ENCODE peak calls at places on chromosomes 5 and 9, in four cellular contexts. I is GM12878, O is HepG2, V is K562. X is an unnamed sample.
A peak's percentile ranks its signal among the peaks of the same experiment; 100 is the strongest.

GRCh38 chr9:120331913-120332312 is 248.1 kb downstream of the CDK5RAP2 start:
- DNase-seq in I (no peak), O (no peak), V (no peak), X (no peak)

GRCh38 chr9:130565792-130566191 is 13.6 kb upstream of the FUBP3 start:
- DNase-seq in I (no peak), O (no peak), V (no peak), X (no peak)

GRCh38 chr5:58717303-58718012 is 134.6 kb downstream of the RAB3C start:
- DNase-seq in I (no peak), O (no peak), V (no peak), X (no peak)

GRCh38 chr5:130400091-130400490 is 495.8 kb downstream of the CHSY3 start:
- DNase-seq in I (no peak), O (peak; percentile 7), V (no peak), X (no peak)

GRCh38 chr5:150434502-150434901 is 15.0 kb downstream of the RPS14 start:
- DNase-seq in I (no peak), O (peak; percentile 40), V (no peak), X (no peak)

GRCh38 chr5:145776886-145777285 is 58.3 kb downstream of the PRELID2 start:
- DNase-seq in I (no peak), O (no peak), V (no peak), X (no peak)

GRCh38 chr5:14171091-14171490 is 27.9 kb downstream of the TRIO start:
- DNase-seq in I (no peak), O (no peak), V (no peak), X (no peak)

GRCh38 chr5:141913560-141913959 is 10.1 kb upstream of the DELE1 start:
- DNase-seq in I (no peak), O (no peak), V (no peak), X (no peak)

GRCh38 chr9:137945581-137945980 is 68.0 kb downstream of the CACNA1B start:
- DNase-seq in I (no peak), O (no peak), V (no peak), X (no peak)

GRCh38 chr5:135438712-135439111 is 8.4 kb downstream of the DCANP1 start:
- DNase-seq in I (no peak), O (no peak), V (no peak), X (no peak)

GRCh38 chr5:39219433-39219832 is at the start of gene FYB1:
- DNase-seq in I (no peak), O (no peak), V (no peak), X (no peak)

GRCh38 chr9:124810513-124811355 is 33.8 kb downstream of the OLFML2A start:
- DNase-seq in I (no peak), O (peak; percentile 65), V (no peak), X (peak; percentile 75)

DNA sequence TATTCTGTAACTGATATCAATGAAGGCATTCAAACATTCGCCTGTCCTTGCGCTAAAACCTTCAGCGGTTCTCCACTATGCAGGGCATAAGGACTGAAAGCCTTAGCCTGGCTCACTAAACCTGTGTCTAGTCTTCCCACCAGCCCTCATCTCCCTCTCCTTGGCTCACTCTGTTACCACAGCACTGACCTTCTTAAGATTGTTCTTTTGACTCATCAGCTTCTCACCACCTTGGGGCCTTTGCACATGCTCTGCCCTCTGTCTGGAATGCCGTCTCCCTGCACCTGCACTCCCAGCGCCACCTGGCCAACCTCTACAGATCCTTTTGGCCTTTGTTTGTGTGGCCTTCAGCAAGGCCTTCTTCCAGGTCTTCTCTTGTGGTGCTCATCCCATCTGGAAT is 131.8 kb upstream of the IER5L start:
- DNase-seq in I (no peak), O (no peak), V (peak; percentile 1), X (no peak)
- TF ChIP-seq CREM in I (no peak), O (no peak), V (no peak), X (no peak)

GRCh38 chr9:110224583-110224982 is 16.6 kb upstream of the C9orf152 start:
- DNase-seq in I (no peak), O (no peak), V (no peak), X (no peak)
- TF ChIP-seq ESRRA in I (no peak), O (no peak), V (no peak), X (no peak)

DNA sequence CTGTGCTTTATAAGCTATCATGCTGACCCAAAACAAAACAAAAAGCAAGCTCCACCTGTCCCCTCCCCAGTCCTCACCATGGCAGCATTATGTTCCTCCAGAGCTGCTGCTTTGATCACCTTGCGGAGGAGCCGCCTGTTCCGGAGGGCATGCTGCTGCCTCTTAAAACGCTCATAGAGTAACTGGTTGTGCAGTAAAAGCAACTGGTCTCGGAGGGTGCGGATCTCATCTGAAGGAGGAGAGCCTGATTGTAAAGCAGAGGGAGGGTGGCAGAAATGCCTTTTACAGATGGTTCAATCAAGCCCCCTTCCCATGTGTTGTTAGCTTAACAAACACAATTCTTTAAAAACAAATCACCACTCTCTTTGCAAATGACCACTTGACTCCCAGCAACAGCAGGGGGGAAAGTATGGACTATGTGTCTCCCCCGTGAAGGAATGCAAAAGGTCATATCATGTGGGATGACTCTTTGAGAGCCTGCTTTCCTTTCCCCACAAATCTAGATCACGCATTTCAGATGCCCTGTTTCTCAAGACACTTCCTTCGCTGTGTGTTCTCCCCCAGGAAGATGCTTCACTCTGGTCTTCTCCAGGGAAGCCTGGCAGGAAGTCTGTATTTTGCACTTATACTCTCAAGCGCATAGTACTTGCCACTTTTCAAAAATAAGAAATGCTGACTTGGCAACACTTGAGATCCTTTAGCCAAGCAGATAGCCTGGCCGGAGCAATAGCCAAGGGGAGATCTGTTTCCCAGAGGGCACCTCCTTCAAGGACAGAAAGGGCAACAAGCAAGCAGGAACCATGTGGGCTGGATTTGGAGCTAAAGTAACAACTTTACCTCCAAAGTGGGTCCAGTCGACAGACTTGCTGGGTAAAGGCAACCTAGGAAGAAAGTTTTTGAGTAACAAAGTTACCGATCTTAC is 25.1 kb downstream of the SPACA9 start:
- DNase-seq in I (no peak), O (no peak), V (no peak), X (no peak)
- TF ChIP-seq CREM in I (no peak), O (no peak), V (no peak), X (no peak)

GRCh38 chr5:1865486-1865885 is 17.2 kb downstream of the IRX4 start:
- DNase-seq in I (no peak), O (no peak), V (no peak), X (no peak)
- TF ChIP-seq ESRRA in I (no peak), O (no peak), V (no peak), X (no peak)

GRCh38 chr5:157740211-157740610 is 3.3 kb upstream of the LSM11 start:
- DNase-seq in I (no peak), O (peak; percentile 30), V (peak; percentile 47), X (peak; percentile 27)
- TF ChIP-seq CREM in I (no peak), O (no peak), V (no peak), X (no peak)

DNA sequence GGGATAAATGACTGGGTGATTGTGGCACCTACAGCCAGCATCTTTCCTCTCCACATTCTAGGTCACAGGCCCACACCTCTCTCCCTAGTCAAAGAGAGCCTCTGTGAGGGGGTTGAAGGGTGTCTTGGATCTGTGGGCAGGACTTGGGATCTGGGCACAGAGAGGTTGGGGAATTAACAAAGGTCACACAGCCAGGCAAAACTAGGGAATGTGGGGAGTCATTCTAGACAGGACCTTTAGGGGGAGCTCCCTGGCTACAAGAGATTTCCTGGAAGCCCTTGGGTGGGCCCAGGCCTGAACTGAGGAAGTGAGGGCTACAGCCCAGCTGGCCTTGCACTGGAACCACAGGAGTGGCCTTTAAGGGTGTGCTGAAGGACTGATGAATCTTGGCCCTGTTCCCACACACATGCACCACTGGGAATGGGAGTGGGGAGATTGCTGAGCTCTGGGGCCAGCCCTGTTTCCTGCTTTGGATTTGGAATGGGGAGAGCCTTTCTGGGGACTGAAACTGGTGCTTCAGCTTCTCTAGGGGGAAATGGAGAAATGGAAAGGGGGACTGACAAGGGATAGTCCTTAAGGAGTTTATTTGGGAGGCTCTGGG is 12.4 kb upstream of the CXXC5 start:
- DNase-seq in I (no peak), O (peak; percentile 70), V (peak; percentile 84), X (peak; percentile 67)
- TF ChIP-seq ESRRA in I (no peak), O (no peak), V (peak; percentile 83), X (no peak)

GRCh38 chr5:127375124-127375523 is 84.5 kb downstream of the MEGF10 start:
- DNase-seq in I (no peak), O (no peak), V (no peak), X (no peak)

GRCh38 chr5:127367912-127368468 is 77.4 kb downstream of the MEGF10 start:
- DNase-seq in I (no peak), O (no peak), V (no peak), X (no peak)

GRCh38 chr5:127369772-127370171 is 79.2 kb downstream of the MEGF10 start:
- DNase-seq in I (no peak), O (no peak), V (no peak), X (no peak)

DNA sequence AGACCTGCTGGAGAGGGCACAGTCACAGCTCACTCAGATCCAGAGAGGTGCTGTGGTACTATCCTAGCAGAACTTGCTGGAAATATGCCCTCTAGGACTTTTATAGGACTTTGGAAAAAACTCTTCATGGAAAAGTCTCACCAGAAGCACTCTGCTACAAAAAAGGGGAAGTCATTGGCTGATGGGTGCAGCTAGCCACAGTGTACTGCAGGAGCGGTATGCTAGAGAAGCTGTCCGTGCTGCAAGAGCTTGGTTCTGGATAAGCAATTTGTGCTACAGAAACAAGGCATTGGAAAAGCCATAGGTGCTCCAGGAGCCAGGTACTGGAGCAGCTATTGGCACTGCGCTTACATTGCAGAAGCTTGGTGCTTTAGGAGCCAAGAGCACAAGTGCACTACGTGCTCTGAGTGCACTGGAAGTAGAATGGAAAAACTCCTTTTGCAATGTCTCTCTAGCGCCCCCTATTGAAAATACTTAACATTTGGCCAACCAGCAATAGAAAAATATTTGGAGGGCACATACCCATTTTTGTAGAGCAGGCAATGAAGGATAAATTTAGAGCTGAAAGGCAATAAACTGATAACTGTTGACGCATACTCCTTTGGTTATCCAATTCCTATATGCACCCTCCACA is 83.4 kb downstream of the MEGF10 start:
- DNase-seq in I (no peak), O (no peak), V (peak; percentile 17), X (no peak)
- TF ChIP-seq CREM in I (no peak), O (no peak), V (no peak), X (no peak)

GRCh38 chr5:10610058-10610457 is 46.2 kb downstream of the ANKRD33B start:
- DNase-seq in I (no peak), O (no peak), V (no peak), X (no peak)

GRCh38 chr5:10607023-10607665 is 43.3 kb downstream of the ANKRD33B start:
- DNase-seq in I (peak; percentile 95), O (no peak), V (peak; percentile 66), X (peak; percentile 42)

GRCh38 chr5:10611290-10611689 is 47.4 kb downstream of the ANKRD33B start:
- DNase-seq in I (no peak), O (no peak), V (no peak), X (no peak)

GRCh38 chr5:10604975-10605374 is 41.1 kb downstream of the ANKRD33B start:
- DNase-seq in I (no peak), O (no peak), V (no peak), X (no peak)

DNA sequence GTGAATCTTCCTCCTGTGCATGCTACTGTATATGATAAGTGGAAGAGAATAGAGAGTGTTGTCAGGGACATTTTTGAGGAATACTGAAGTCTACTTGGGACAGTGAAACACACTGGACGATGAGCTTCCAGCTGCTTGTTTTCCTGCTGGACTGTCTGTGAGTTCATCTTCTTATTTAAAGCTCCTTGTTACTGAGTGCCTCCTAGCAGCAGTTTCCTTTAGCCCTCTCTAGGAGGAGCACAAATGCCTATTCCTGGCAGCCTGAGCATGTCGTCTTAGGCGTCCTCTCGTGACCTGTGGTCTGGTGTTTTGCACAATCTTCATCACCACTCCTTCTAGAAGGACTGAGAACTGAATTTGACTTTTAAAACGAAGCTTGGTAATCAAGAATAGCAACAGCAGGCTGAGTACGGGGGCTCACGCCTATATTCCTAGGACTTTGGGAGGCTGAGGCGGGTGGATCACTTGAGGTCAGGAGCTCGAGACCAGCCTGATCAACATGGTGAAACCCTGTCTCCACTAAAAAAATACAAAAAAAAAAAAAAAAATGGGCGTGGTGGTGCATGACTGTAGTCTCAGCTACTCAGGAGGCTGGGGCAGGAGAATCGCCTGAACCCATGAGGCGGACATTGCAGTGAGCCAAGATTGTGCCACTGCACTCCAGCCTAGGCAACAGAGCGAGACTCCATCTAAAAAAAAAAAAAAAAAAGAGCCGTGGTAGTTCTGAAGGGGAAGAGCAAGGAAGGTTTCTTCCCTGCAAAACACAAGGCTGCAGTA is 44.0 kb downstream of the ANKRD33B start:
- DNase-seq in I (peak; percentile 63), O (no peak), V (peak; percentile 66), X (no peak)
- TF ChIP-seq ESRRA in I (no peak), O (no peak), V (peak; percentile 52), X (no peak)

X was measured in WTC11.